ENCODE peak calls at places on chromosome 1, in seven cellular contexts. One of them, this sample, is unnamed.
A peak's percentile ranks its signal among the peaks of the same experiment; 100 is the strongest.

GRCh38 chr1:114199017-114199594 is 45.4 kb upstream of the SYT6 start:
- DNase-seq in stimulated activated CD4-positive, alpha-beta T cell treated with anti-CD3 and anti-CD28 coated beads, Interleukin-4, amount 100 ng/mL, for 48 hours: no peak
- DNase-seq in astrocyte: no peak
- DNase-seq in NCI-H446: no peak
- DNase-seq in NCI-H2171 treated with DMSO at 0.1 percent for 48 hours: no peak
- DNase-seq in GM10248: no peak
- DNase-seq in heart right ventricle: no peak
- DNase-seq in this sample: no peak

GRCh38 chr1:235168375-235168774 is 7.3 kb upstream of the RBM34 start:
- DNase-seq in NCI-H2171 treated with DMSO at 0.1 percent for 48 hours: no peak
- DNase-seq in NCI-H446: no peak
- DNase-seq in stimulated activated CD4-positive, alpha-beta T cell treated with anti-CD3 and anti-CD28 coated beads, Interleukin-4, amount 100 ng/mL, for 48 hours: no peak
- DNase-seq in heart right ventricle: no peak
- DNase-seq in GM10248: no peak
- DNase-seq in astrocyte: no peak
- DNase-seq in this sample: no peak

GRCh38 chr1:161487483-161487827 is 17.8 kb upstream of the FCGR2A start:
- DNase-seq in NCI-H446: no peak
- DNase-seq in GM10248: no peak
- DNase-seq in stimulated activated CD4-positive, alpha-beta T cell treated with anti-CD3 and anti-CD28 coated beads, Interleukin-4, amount 100 ng/mL, for 48 hours: no peak
- DNase-seq in heart right ventricle: peak; percentile 35
- DNase-seq in NCI-H2171 treated with DMSO at 0.1 percent for 48 hours: no peak
- DNase-seq in astrocyte: peak; percentile 37
- DNase-seq in this sample: peak; percentile 38

GRCh38 chr1:6962390-6962955 is 177.2 kb downstream of the CAMTA1 start:
- DNase-seq in heart right ventricle: peak; percentile 52
- DNase-seq in NCI-H446: no peak
- DNase-seq in NCI-H2171 treated with DMSO at 0.1 percent for 48 hours: peak; percentile 76
- DNase-seq in astrocyte: no peak
- DNase-seq in GM10248: peak; percentile 58
- DNase-seq in stimulated activated CD4-positive, alpha-beta T cell treated with anti-CD3 and anti-CD28 coated beads, Interleukin-4, amount 100 ng/mL, for 48 hours: peak; percentile 78
- DNase-seq in this sample: peak; percentile 50

GRCh38 chr1:77282187-77282865 is 507 bp downstream of the AK5 start:
- DNase-seq in NCI-H446: no peak
- DNase-seq in astrocyte: peak; percentile 21
- DNase-seq in NCI-H2171 treated with DMSO at 0.1 percent for 48 hours: peak; percentile 65
- DNase-seq in heart right ventricle: no peak
- DNase-seq in GM10248: peak; percentile 34
- DNase-seq in stimulated activated CD4-positive, alpha-beta T cell treated with anti-CD3 and anti-CD28 coated beads, Interleukin-4, amount 100 ng/mL, for 48 hours: peak; percentile 27
- DNase-seq in this sample: no peak

GRCh38 chr1:1921459-1921862 is 2.4 kb upstream of the TMEM52 start:
- DNase-seq in astrocyte: no peak
- DNase-seq in NCI-H2171 treated with DMSO at 0.1 percent for 48 hours: no peak
- DNase-seq in GM10248: no peak
- DNase-seq in NCI-H446: no peak
- DNase-seq in heart right ventricle: no peak
- DNase-seq in stimulated activated CD4-positive, alpha-beta T cell treated with anti-CD3 and anti-CD28 coated beads, Interleukin-4, amount 100 ng/mL, for 48 hours: no peak
- DNase-seq in this sample: no peak

GRCh38 chr1:75539230-75540116 is 71.4 kb downstream of the SLC44A5 start:
- DNase-seq in GM10248: no peak
- DNase-seq in NCI-H446: peak; percentile 23
- DNase-seq in stimulated activated CD4-positive, alpha-beta T cell treated with anti-CD3 and anti-CD28 coated beads, Interleukin-4, amount 100 ng/mL, for 48 hours: no peak
- DNase-seq in heart right ventricle: no peak
- DNase-seq in astrocyte: peak; percentile 92
- DNase-seq in NCI-H2171 treated with DMSO at 0.1 percent for 48 hours: no peak
- DNase-seq in this sample: no peak

GRCh38 chr1:23444104-23444533 is 19.6 kb upstream of the TCEA3 start:
- DNase-seq in NCI-H446: no peak
- DNase-seq in GM10248: no peak
- DNase-seq in NCI-H2171 treated with DMSO at 0.1 percent for 48 hours: no peak
- DNase-seq in astrocyte: peak; percentile 61
- DNase-seq in heart right ventricle: no peak
- DNase-seq in stimulated activated CD4-positive, alpha-beta T cell treated with anti-CD3 and anti-CD28 coated beads, Interleukin-4, amount 100 ng/mL, for 48 hours: no peak
- DNase-seq in this sample: peak; percentile 55

GRCh38 chr1:167247754-167248153 is 27.1 kb downstream of the POU2F1 start:
- DNase-seq in stimulated activated CD4-positive, alpha-beta T cell treated with anti-CD3 and anti-CD28 coated beads, Interleukin-4, amount 100 ng/mL, for 48 hours: no peak
- DNase-seq in heart right ventricle: no peak
- DNase-seq in NCI-H446: no peak
- DNase-seq in GM10248: no peak
- DNase-seq in NCI-H2171 treated with DMSO at 0.1 percent for 48 hours: no peak
- DNase-seq in astrocyte: no peak
- DNase-seq in this sample: no peak

GRCh38 chr1:155077346-155077745 is 1.3 kb upstream of the EFNA3 start:
- DNase-seq in GM10248: no peak
- DNase-seq in astrocyte: no peak
- DNase-seq in NCI-H446: no peak
- DNase-seq in NCI-H2171 treated with DMSO at 0.1 percent for 48 hours: no peak
- DNase-seq in stimulated activated CD4-positive, alpha-beta T cell treated with anti-CD3 and anti-CD28 coated beads, Interleukin-4, amount 100 ng/mL, for 48 hours: no peak
- DNase-seq in heart right ventricle: no peak
- DNase-seq in this sample: no peak

GRCh38 chr1:2821970-2822620 is 20.6 kb upstream of the TTC34 start:
- DNase-seq in astrocyte: no peak
- DNase-seq in NCI-H2171 treated with DMSO at 0.1 percent for 48 hours: peak; percentile 11
- DNase-seq in stimulated activated CD4-positive, alpha-beta T cell treated with anti-CD3 and anti-CD28 coated beads, Interleukin-4, amount 100 ng/mL, for 48 hours: peak; percentile 39
- DNase-seq in GM10248: no peak
- DNase-seq in NCI-H446: no peak
- DNase-seq in heart right ventricle: peak; percentile 62
- DNase-seq in this sample: peak; percentile 48

GRCh38 chr1:41021526-41022308 is at the start of gene SLFNL1:
- DNase-seq in heart right ventricle: peak; percentile 45
- DNase-seq in astrocyte: no peak
- DNase-seq in NCI-H2171 treated with DMSO at 0.1 percent for 48 hours: no peak
- DNase-seq in stimulated activated CD4-positive, alpha-beta T cell treated with anti-CD3 and anti-CD28 coated beads, Interleukin-4, amount 100 ng/mL, for 48 hours: no peak
- DNase-seq in NCI-H446: no peak
- DNase-seq in GM10248: no peak
- DNase-seq in this sample: peak; percentile 40